ENCODE peak calls at places on chromosome 7, in nine cellular contexts. U is psoas muscle, E is IMR-90, H is testis, V is suprapubic skin, G is sigmoid colon, S is cardiac muscle cell, J is Peyer's patch, F is right atrium auricular region. D is an unnamed sample.

GRCh38 chr7:157468221-157469111 is 131.7 kb downstream of the DNAJB6 start:
- DNase-seq in F (peak; percentile 56), S (no peak), V (no peak), G (peak; percentile 55), H (no peak), E (no peak), U (no peak), J (no peak), D (no peak)

GRCh38 chr7:508461-509170 is 11.0 kb downstream of the PDGFA start:
- DNase-seq in S (no peak), J (no peak), H (no peak), U (peak; percentile 44), F (no peak), G (peak; percentile 52), V (peak; percentile 11), E (no peak), D (peak; percentile 60)

GRCh38 chr7:7099584-7100014 is 82.7 kb upstream of the C1GALT1 start:
- DNase-seq in V (peak; percentile 80), J (no peak), U (peak; percentile 78), H (peak; percentile 86), F (peak; percentile 86), S (peak; percentile 98), G (peak; percentile 79), E (peak; percentile 83), D (peak; percentile 75)

GRCh38 chr7:149879801-149880738 is 6.3 kb downstream of the ATP6V0E2 start:
- DNase-seq in F (no peak), J (no peak), V (no peak), U (no peak), S (no peak), E (no peak), H (no peak), G (no peak), D (no peak)

GRCh38 chr7:45910855-45911254 is 10.2 kb downstream of the IGFBP3 start:
- DNase-seq in S (no peak), U (no peak), H (no peak), V (no peak), G (no peak), J (no peak), E (no peak), F (no peak), D (no peak)

GRCh38 chr7:9280088-9280487 is 846.7 kb downstream of the NXPH1 start:
- DNase-seq in S (no peak), J (no peak), E (no peak), G (no peak), V (no peak), H (no peak), F (no peak), U (no peak), D (no peak)

GRCh38 chr7:115015619-115016018 is 93.7 kb downstream of the MDFIC start:
- DNase-seq in J (no peak), V (no peak), H (no peak), E (peak; percentile 97), U (no peak), F (no peak), G (no peak), S (peak; percentile 58), D (no peak)

GRCh38 chr7:151249732-151250072 is 1.2 kb upstream of the SMARCD3 start:
- DNase-seq in G (peak; percentile 87), H (peak; percentile 84), J (no peak), V (peak; percentile 75), U (peak; percentile 81), F (no peak), S (peak; percentile 77), E (peak; percentile 39), D (no peak)

GRCh38 chr7:68547794-68548193 is 1050.5 kb upstream of the AUTS2 start:
- DNase-seq in F (no peak), J (no peak), S (no peak), H (no peak), E (no peak), G (no peak), V (no peak), U (no peak), D (no peak)

GRCh38 chr7:19339512-19339911 is 194.3 kb upstream of the FERD3L start:
- DNase-seq in S (no peak), E (no peak), V (no peak), F (no peak), H (no peak), U (no peak), J (no peak), G (no peak), D (peak; percentile 31)

GRCh38 chr7:81285142-81285871 is 366.5 kb upstream of the SEMA3C start:
- DNase-seq in U (no peak), F (no peak), H (no peak), V (no peak), J (no peak), E (peak; percentile 87), G (no peak), S (peak; percentile 70), D (no peak)

GRCh38 chr7:41900532-41900931 is 197.6 kb upstream of the INHBA start:
- DNase-seq in V (no peak), J (no peak), U (no peak), F (no peak), H (no peak), E (no peak), S (no peak), G (no peak), D (no peak)

GRCh38 chr7:2249744-2250323 is 7.8 kb downstream of the NUDT1 start:
- DNase-seq in F (no peak), E (no peak), G (no peak), S (no peak), U (no peak), H (no peak), J (no peak), V (no peak), D (no peak)
- H3K27ac ChIP-seq in F (no peak overlapping the region), E (peak overlapping the region; percentile 76), G (no peak overlapping the region), S (no peak overlapping the region), U (no peak overlapping the region), H (no peak overlapping the region), J (no peak overlapping the region), V (peak overlapping the region; percentile 64), D (peak overlapping the region; percentile 79)

GRCh38 chr7:158495256-158495655 is 92.4 kb downstream of the PTPRN2 start:
- DNase-seq in F (no peak), E (no peak), V (no peak), S (no peak), G (no peak), H (no peak), U (no peak), J (no peak), D (no peak)

GRCh38 chr7:158494643-158495042 is 93.0 kb downstream of the PTPRN2 start:
- DNase-seq in F (no peak), V (no peak), G (no peak), E (no peak), H (no peak), U (no peak), J (no peak), S (no peak), D (no peak)

GRCh38 chr7:158494162-158494586 is 93.4 kb downstream of the PTPRN2 start:
- DNase-seq in E (no peak), J (no peak), H (no peak), G (no peak), F (no peak), S (no peak), V (no peak), U (no peak), D (no peak)

GRCh38 chr7:158497627-158498026 is 90.0 kb downstream of the PTPRN2 start:
- DNase-seq in F (no peak), V (no peak), J (no peak), S (no peak), G (no peak), U (no peak), E (no peak), H (no peak), D (no peak)

DNA sequence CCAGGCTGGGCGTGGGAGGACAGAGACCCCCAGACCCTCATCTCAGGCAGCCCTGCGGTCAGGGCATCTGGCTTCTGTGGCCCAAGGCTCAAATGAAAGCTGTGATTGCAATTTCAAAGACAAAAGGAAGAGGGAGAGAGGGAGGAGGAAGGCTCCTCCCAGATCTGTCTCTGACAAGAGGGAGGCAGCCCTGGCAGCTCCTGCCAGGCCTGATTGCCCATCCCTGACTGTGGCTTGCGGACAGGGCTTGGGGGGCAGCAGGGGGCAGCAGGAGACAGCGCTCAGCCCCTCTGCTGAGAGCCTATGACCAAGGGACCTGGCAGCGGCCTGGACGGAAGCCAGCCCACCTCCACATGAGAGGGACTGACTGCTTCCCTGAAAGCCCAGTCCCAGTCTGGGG is 91.8 kb downstream of the PTPRN2 start:
- DNase-seq in E (no peak), J (no peak), S (peak; percentile 11), G (no peak), H (no peak), V (no peak), U (no peak), F (no peak), D (no peak)
- TF ChIP-seq CTCF in E (no peak), J (no peak), S (peak; percentile 5), G (no peak), H (no peak), V (no peak), U (no peak), F (no peak), D (no peak)

GRCh38 chr7:38315410-38315809 is 42.0 kb upstream of the TARP start:
- DNase-seq in J (no peak), F (no peak), V (no peak), U (no peak), H (no peak), S (no peak), G (no peak), E (no peak), D (no peak)
- H3K4me1 ChIP-seq in J (no peaks in the 10 kb centered on the region), F (no peaks in the 10 kb centered on the region), V (peaks cover 9% of the 10 kb centered on the region), U (no peaks in the 10 kb centered on the region), H (peaks cover 5% of the 10 kb centered on the region), S (no peaks in the 10 kb centered on the region), G (no peaks in the 10 kb centered on the region), E (peaks cover 4% of the 10 kb centered on the region), D (peaks cover 2% of the 10 kb centered on the region)

GRCh38 chr7:107917770-107918651 is 27.0 kb downstream of the DLD start:
- DNase-seq in S (no peak), E (no peak), V (no peak), U (no peak), J (no peak), G (no peak), H (no peak), F (no peak), D (no peak)

GRCh38 chr7:107918948-107919347 is 28.0 kb downstream of the DLD start:
- DNase-seq in G (no peak), S (no peak), H (no peak), F (no peak), V (no peak), E (no peak), J (no peak), U (no peak), D (no peak)

GRCh38 chr7:107913846-107914245 is 22.9 kb downstream of the DLD start:
- DNase-seq in V (no peak), F (no peak), G (no peak), S (no peak), E (peak; percentile 61), H (no peak), U (no peak), J (no peak), D (no peak)

GRCh38 chr7:107911981-107912380 is 21.0 kb downstream of the DLD start:
- DNase-seq in F (no peak), S (no peak), J (no peak), G (no peak), U (no peak), E (no peak), V (no peak), H (no peak), D (no peak)

DNA sequence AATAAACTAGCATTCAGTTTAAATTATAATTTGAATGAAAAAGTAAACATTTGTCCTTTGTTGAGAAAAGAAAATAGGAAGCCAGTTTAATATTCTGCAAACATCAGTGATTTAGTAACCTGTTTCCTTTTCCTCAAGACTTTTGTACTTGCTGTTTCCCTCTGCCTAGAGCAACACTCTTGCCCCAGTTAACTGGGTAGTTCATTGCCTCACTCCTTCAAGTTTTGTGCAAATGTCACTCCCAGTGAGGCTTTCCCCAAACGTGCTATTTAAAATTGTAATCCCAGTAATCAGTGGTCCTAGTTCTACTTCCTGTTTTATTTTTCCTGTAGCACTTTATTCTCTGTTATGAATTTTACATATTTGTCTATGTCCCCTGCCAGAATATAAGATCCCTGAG is 23.9 kb downstream of the DLD start:
- DNase-seq in J (no peak), H (no peak), S (no peak), U (no peak), G (no peak), F (no peak), V (no peak), E (no peak), D (no peak)
- H3K27ac ChIP-seq in J (no peak overlapping the region), H (no peak overlapping the region), S (no peak overlapping the region), U (no peak overlapping the region), G (no peak overlapping the region), F (no peak overlapping the region), V (no peak overlapping the region), E (no peak overlapping the region), D (no peak overlapping the region)

D was measured in left lung.